ENCODE peak calls at places on chromosomes 6 and 20, in ten cellular contexts. One of them, this sample, is unnamed.

GRCh38 chr6:151004415-151005024 is 139.0 kb downstream of the MTHFD1L start:
- DNase-seq in B cell: no peak
- DNase-seq in A549: peak; percentile 75
- DNase-seq in psoas muscle: no peak
- DNase-seq in A673: peak; percentile 93
- DNase-seq in fibroblast of lung: peak; percentile 95
- DNase-seq in HCT116: no peak
- DNase-seq in lower leg skin: no peak
- DNase-seq in left ventricle myocardium inferior: no peak
- DNase-seq in epithelial cell of esophagus: peak; percentile 89
- DNase-seq in this sample: no peak

GRCh38 chr6:11766589-11767450 is 11.8 kb downstream of the ADTRP start:
- DNase-seq in B cell: no peak
- DNase-seq in A549: peak; percentile 87
- DNase-seq in psoas muscle: no peak
- DNase-seq in A673: peak; percentile 40
- DNase-seq in fibroblast of lung: peak; percentile 93
- DNase-seq in HCT116: peak; percentile 78
- DNase-seq in lower leg skin: no peak
- DNase-seq in left ventricle myocardium inferior: no peak
- DNase-seq in epithelial cell of esophagus: peak; percentile 95
- DNase-seq in this sample: no peak

GRCh38 chr6:27297857-27298730 is 14.0 kb downstream of the POM121L2 start:
- DNase-seq in B cell: no peak
- DNase-seq in A549: peak; percentile 82
- DNase-seq in psoas muscle: no peak
- DNase-seq in A673: peak; percentile 82
- DNase-seq in fibroblast of lung: peak; percentile 56
- DNase-seq in HCT116: peak; percentile 70
- DNase-seq in lower leg skin: no peak
- DNase-seq in left ventricle myocardium inferior: no peak
- DNase-seq in epithelial cell of esophagus: peak; percentile 61
- DNase-seq in this sample: no peak

GRCh38 chr6:16806363-16806762 is 45.1 kb upstream of the ATXN1 start:
- DNase-seq in B cell: no peak
- DNase-seq in A549: no peak
- DNase-seq in psoas muscle: no peak
- DNase-seq in A673: no peak
- DNase-seq in fibroblast of lung: no peak
- DNase-seq in HCT116: no peak
- DNase-seq in lower leg skin: no peak
- DNase-seq in left ventricle myocardium inferior: no peak
- DNase-seq in epithelial cell of esophagus: no peak
- DNase-seq in this sample: no peak

GRCh38 chr6:24576452-24576851 is 69.5 kb downstream of the KIAA0319 start:
- DNase-seq in B cell: no peak
- DNase-seq in A549: no peak
- DNase-seq in psoas muscle: no peak
- DNase-seq in A673: no peak
- DNase-seq in fibroblast of lung: no peak
- DNase-seq in HCT116: no peak
- DNase-seq in lower leg skin: no peak
- DNase-seq in left ventricle myocardium inferior: no peak
- DNase-seq in epithelial cell of esophagus: no peak
- DNase-seq in this sample: no peak

GRCh38 chr20:63873477-63873971 is 8.5 kb downstream of the TPD52L2 start:
- DNase-seq in B cell: no peak
- DNase-seq in A549: peak; percentile 43
- DNase-seq in psoas muscle: peak; percentile 43
- DNase-seq in A673: no peak
- DNase-seq in fibroblast of lung: peak; percentile 67
- DNase-seq in HCT116: no peak
- DNase-seq in lower leg skin: no peak
- DNase-seq in left ventricle myocardium inferior: no peak
- DNase-seq in epithelial cell of esophagus: peak; percentile 97
- DNase-seq in this sample: no peak

GRCh38 chr6:72828904-72829303 is 207.0 kb downstream of the KCNQ5 start:
- DNase-seq in B cell: no peak
- DNase-seq in A549: no peak
- DNase-seq in psoas muscle: no peak
- DNase-seq in A673: no peak
- DNase-seq in fibroblast of lung: no peak
- DNase-seq in HCT116: no peak
- DNase-seq in lower leg skin: no peak
- DNase-seq in left ventricle myocardium inferior: no peak
- DNase-seq in epithelial cell of esophagus: peak; percentile 71
- DNase-seq in this sample: no peak

GRCh38 chr20:32605167-32605656 is 20.1 kb upstream of the NOL4L start:
- DNase-seq in B cell: no peak
- DNase-seq in A549: no peak
- DNase-seq in psoas muscle: no peak
- DNase-seq in A673: no peak
- DNase-seq in fibroblast of lung: peak; percentile 21
- DNase-seq in HCT116: no peak
- DNase-seq in lower leg skin: no peak
- DNase-seq in left ventricle myocardium inferior: no peak
- DNase-seq in epithelial cell of esophagus: peak; percentile 23
- DNase-seq in this sample: no peak

GRCh38 chr20:7375905-7376304 is 564.4 kb downstream of the HAO1 start:
- DNase-seq in B cell: no peak
- DNase-seq in A549: peak; percentile 31
- DNase-seq in psoas muscle: no peak
- DNase-seq in A673: peak; percentile 22
- DNase-seq in fibroblast of lung: peak; percentile 51
- DNase-seq in HCT116: peak; percentile 2
- DNase-seq in lower leg skin: no peak
- DNase-seq in left ventricle myocardium inferior: no peak
- DNase-seq in epithelial cell of esophagus: peak; percentile 48
- DNase-seq in this sample: no peak
- TF ChIP-seq CTCF in B cell: peak; percentile 67
- TF ChIP-seq CTCF in A549: peak; percentile 32
- TF ChIP-seq CTCF in psoas muscle: peak; percentile 46
- TF ChIP-seq CTCF in A673: peak; percentile 59
- TF ChIP-seq CTCF in fibroblast of lung: no peak
- TF ChIP-seq CTCF in HCT116: no peak
- TF ChIP-seq CTCF in lower leg skin: no peak
- TF ChIP-seq CTCF in left ventricle myocardium inferior: peak; percentile 58
- TF ChIP-seq CTCF in epithelial cell of esophagus: peak; percentile 35
- TF ChIP-seq CTCF in this sample: peak; percentile 78

GRCh38 chr6:88763160-88763559 is 200.3 kb downstream of the RNGTT start:
- DNase-seq in B cell: no peak
- DNase-seq in A549: peak; percentile 22
- DNase-seq in psoas muscle: no peak
- DNase-seq in A673: no peak
- DNase-seq in fibroblast of lung: no peak
- DNase-seq in HCT116: no peak
- DNase-seq in lower leg skin: no peak
- DNase-seq in left ventricle myocardium inferior: no peak
- DNase-seq in epithelial cell of esophagus: peak; percentile 2
- DNase-seq in this sample: no peak
- TF ChIP-seq CTCF in B cell: no peak
- TF ChIP-seq CTCF in A549: no peak
- TF ChIP-seq CTCF in psoas muscle: no peak
- TF ChIP-seq CTCF in A673: no peak
- TF ChIP-seq CTCF in fibroblast of lung: no peak
- TF ChIP-seq CTCF in HCT116: no peak
- TF ChIP-seq CTCF in lower leg skin: no peak
- TF ChIP-seq CTCF in left ventricle myocardium inferior: no peak
- TF ChIP-seq CTCF in epithelial cell of esophagus: no peak
- TF ChIP-seq CTCF in this sample: no peak

DNA sequence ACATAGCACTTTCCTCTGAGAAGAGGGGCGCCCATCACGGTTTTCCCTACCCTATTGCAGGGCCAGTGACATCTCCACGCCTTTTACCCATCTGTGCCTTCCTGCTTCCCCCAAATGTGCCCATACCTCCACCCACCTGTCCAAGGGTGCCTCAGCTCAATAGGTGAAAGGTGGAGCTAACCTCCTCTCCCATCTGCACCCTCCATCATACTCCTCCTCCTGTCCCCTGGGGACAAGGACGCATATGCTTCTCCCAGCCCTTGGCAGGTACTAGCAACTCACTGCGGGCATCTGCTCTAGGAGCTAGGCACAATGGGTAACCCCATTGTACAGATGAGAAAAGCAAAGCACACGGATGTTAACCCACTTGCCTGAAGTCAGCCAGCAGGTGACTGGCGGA is 62.8 kb downstream of the STK35 start:
- DNase-seq in B cell: no peak
- DNase-seq in A549: no peak
- DNase-seq in psoas muscle: no peak
- DNase-seq in A673: no peak
- DNase-seq in fibroblast of lung: no peak
- DNase-seq in HCT116: no peak
- DNase-seq in lower leg skin: peak; percentile 57
- DNase-seq in left ventricle myocardium inferior: no peak
- DNase-seq in epithelial cell of esophagus: no peak
- DNase-seq in this sample: no peak
- TF ChIP-seq CTCF in B cell: no peak
- TF ChIP-seq CTCF in A549: no peak
- TF ChIP-seq CTCF in psoas muscle: no peak
- TF ChIP-seq CTCF in A673: no peak
- TF ChIP-seq CTCF in fibroblast of lung: no peak
- TF ChIP-seq CTCF in HCT116: no peak
- TF ChIP-seq CTCF in lower leg skin: no peak
- TF ChIP-seq CTCF in left ventricle myocardium inferior: no peak
- TF ChIP-seq CTCF in epithelial cell of esophagus: no peak
- TF ChIP-seq CTCF in this sample: no peak

DNA sequence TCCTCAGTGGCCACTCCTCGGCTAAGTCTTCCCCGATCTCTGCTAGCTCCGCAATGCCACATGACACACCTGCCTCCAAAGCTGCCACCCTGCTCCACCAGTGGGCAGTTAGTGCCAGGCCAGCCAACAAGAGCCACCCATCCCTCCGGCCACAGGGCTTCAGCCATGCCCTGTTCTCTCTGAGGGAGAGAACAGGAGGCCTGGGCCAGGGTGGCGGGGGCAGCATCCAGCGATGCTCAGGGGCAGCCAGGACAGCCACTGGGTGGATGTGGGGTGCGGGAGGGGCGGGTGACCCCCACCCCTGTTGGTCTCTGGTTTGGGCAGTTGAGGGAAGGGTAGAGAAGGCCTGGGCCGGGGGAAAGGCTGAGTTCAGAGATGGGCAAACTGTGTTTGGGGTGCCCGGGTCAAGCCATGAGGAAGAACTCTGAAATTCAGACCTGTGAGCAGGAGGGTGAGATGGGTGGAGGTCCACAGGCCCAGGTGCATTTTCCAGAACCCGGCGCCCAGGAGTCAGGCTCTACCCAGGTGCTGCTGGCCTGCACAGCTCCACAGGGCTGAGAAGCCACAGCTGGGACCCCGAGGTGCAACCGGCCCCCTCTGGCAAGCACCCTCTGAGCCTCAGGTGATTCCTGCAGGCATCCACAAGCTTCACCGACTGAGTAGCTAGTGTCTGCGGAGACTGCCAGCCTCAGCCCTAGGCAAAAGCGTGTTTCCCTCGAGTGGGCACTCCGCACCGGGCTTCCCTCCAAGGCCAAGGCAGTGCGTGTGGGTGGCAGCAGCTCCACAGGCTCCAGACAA is 91.1 kb downstream of the SULF2 start:
- DNase-seq in B cell: no peak
- DNase-seq in A549: no peak
- DNase-seq in psoas muscle: no peak
- DNase-seq in A673: no peak
- DNase-seq in fibroblast of lung: no peak
- DNase-seq in HCT116: no peak
- DNase-seq in lower leg skin: no peak
- DNase-seq in left ventricle myocardium inferior: no peak
- DNase-seq in epithelial cell of esophagus: no peak
- DNase-seq in this sample: no peak
- TF ChIP-seq CTCF in B cell: no peak
- TF ChIP-seq CTCF in A549: no peak
- TF ChIP-seq CTCF in psoas muscle: no peak
- TF ChIP-seq CTCF in A673: no peak
- TF ChIP-seq CTCF in fibroblast of lung: no peak
- TF ChIP-seq CTCF in HCT116: no peak
- TF ChIP-seq CTCF in lower leg skin: no peak
- TF ChIP-seq CTCF in left ventricle myocardium inferior: no peak
- TF ChIP-seq CTCF in epithelial cell of esophagus: no peak
- TF ChIP-seq CTCF in this sample: no peak

GRCh38 chr6:158969148-158969547 is 30.9 kb downstream of the RSPH3 start:
- DNase-seq in B cell: no peak
- DNase-seq in A549: peak; percentile 29
- DNase-seq in psoas muscle: no peak
- DNase-seq in A673: no peak
- DNase-seq in fibroblast of lung: no peak
- DNase-seq in HCT116: no peak
- DNase-seq in lower leg skin: no peak
- DNase-seq in left ventricle myocardium inferior: no peak
- DNase-seq in epithelial cell of esophagus: no peak
- DNase-seq in this sample: no peak

GRCh38 chr6:158970640-158971291 is 29.2 kb downstream of the RSPH3 start:
- DNase-seq in B cell: no peak
- DNase-seq in A549: no peak
- DNase-seq in psoas muscle: no peak
- DNase-seq in A673: no peak
- DNase-seq in fibroblast of lung: no peak
- DNase-seq in HCT116: no peak
- DNase-seq in lower leg skin: no peak
- DNase-seq in left ventricle myocardium inferior: no peak
- DNase-seq in epithelial cell of esophagus: no peak
- DNase-seq in this sample: no peak

GRCh38 chr6:158977373-158977772 is 22.6 kb downstream of the RSPH3 start:
- DNase-seq in B cell: no peak
- DNase-seq in A549: no peak
- DNase-seq in psoas muscle: no peak
- DNase-seq in A673: no peak
- DNase-seq in fibroblast of lung: no peak
- DNase-seq in HCT116: no peak
- DNase-seq in lower leg skin: no peak
- DNase-seq in left ventricle myocardium inferior: no peak
- DNase-seq in epithelial cell of esophagus: no peak
- DNase-seq in this sample: no peak

DNA sequence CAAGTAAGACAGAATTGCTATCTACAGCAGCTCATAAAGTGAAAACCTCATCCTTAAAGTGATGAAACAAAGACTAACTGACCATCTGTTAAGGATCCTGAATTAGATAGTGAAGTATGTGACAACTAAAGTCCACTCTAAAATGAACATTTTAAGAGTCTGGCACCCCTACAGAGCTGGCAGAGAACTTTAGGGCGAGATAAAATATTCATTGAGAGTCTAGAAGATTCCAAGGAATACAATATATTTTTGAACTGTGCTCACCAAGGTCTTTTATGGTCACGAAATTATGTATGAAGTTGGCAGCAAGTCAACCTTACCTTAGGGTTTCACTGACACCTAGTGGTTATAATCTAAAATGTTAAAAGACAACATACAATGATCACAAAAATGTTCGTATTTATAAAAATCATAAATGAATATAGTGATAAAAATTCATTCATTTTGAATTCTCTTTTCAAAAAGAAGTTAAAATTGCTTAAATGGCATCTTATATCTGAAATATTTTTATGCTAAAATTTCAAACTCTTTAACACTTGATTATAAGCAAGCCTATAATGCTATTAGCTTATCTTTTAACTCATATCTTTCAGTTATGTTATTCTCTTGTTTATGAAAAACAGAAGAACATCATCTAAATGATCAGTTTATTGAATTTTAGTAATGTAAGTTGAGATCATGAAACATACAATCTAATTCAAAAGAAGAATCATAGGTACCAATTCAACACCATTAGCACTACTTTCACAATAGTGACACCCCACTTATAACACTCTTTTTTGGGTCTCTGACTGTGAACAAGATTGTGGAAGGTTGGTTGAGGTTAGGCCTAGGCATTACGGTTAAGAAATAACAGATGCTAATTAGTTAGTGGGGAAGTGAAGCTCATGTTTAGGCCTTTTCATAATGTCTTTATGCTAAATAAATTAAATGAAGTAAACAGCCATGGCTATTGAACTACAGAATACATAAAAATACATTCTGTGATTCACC is 27.5 kb downstream of the RSPH3 start:
- DNase-seq in B cell: no peak
- DNase-seq in A549: peak; percentile 58
- DNase-seq in psoas muscle: no peak
- DNase-seq in A673: peak; percentile 67
- DNase-seq in fibroblast of lung: peak; percentile 80
- DNase-seq in HCT116: peak; percentile 55
- DNase-seq in lower leg skin: no peak
- DNase-seq in left ventricle myocardium inferior: no peak
- DNase-seq in epithelial cell of esophagus: peak; percentile 65
- DNase-seq in this sample: no peak
- TF ChIP-seq CTCF in B cell: peak; percentile 90
- TF ChIP-seq CTCF in A549: peak; percentile 66
- TF ChIP-seq CTCF in psoas muscle: peak; percentile 63
- TF ChIP-seq CTCF in A673: peak; percentile 66
- TF ChIP-seq CTCF in fibroblast of lung: no peak
- TF ChIP-seq CTCF in HCT116: peak; percentile 59
- TF ChIP-seq CTCF in lower leg skin: no peak
- TF ChIP-seq CTCF in left ventricle myocardium inferior: peak; percentile 65
- TF ChIP-seq CTCF in epithelial cell of esophagus: peak; percentile 33
- TF ChIP-seq CTCF in this sample: peak; percentile 80

This sample was measured in progenitor cell of endocrine pancreas.